ENCODE peak calls at places on chromosomes 5 and 9, in five cellular contexts. F, L, B, J and M are unnamed samples.

GRCh38 chr5:173056783-173057061 is 570 bp downstream of the CREBRF start:
- DNase-seq in J (no peak), B (no peak), F (peak), L (peak), M (peak)

GRCh38 chr9:69204869-69205268 is 30.8 kb downstream of the TJP2 start:
- DNase-seq in L (no peak), F (no peak), B (no peak), J (no peak), M (no peak)

GRCh38 chr5:138033275-138033808 is 463 bp upstream of the FAM13B start:
- DNase-seq in F (no peak), B (no peak), L (no peak), J (peak), M (no peak)

GRCh38 chr5:96876292-96876850 is at the start of gene ERAP2:
- DNase-seq in F (peak), B (no peak), J (no peak), L (no peak), M (no peak)

GRCh38 chr5:95730011-95730700 is 980 bp upstream of the RHOBTB3 start:
- DNase-seq in B (no peak), L (no peak), F (no peak), J (no peak), M (no peak)

GRCh38 chr9:131704988-131705387 is 34.9 kb downstream of the RAPGEF1 start:
- DNase-seq in B (no peak), F (no peak), J (no peak), L (no peak), M (no peak)

GRCh38 chr5:68518286-68518685 is 302.7 kb downstream of the PIK3R1 start:
- DNase-seq in J (no peak), L (no peak), B (no peak), F (no peak), M (no peak)

GRCh38 chr5:151775025-151775606 is 3.4 kb downstream of the G3BP1 start:
- DNase-seq in F (no peak), B (no peak), J (no peak), L (no peak), M (no peak)

GRCh38 chr9:102253099-102253498 is 514.7 kb upstream of the GRIN3A start:
- DNase-seq in F (no peak), J (no peak), B (no peak), L (no peak), M (no peak)

GRCh38 chr5:56328753-56329560 is 95.8 kb upstream of the ANKRD55 start:
- DNase-seq in F (peak), B (no peak), L (no peak), J (no peak), M (no peak)

GRCh38 chr5:174317261-174317894 is 271.9 kb downstream of the NSG2 start:
- DNase-seq in J (no peak), L (peak), B (peak), F (peak), M (no peak)

GRCh38 chr9:73143606-73144328 is 7.9 kb upstream of the ANXA1 start:
- DNase-seq in L (no peak), B (no peak), F (peak), J (no peak), M (no peak)

GRCh38 chr5:33936004-33936380 is 194 bp upstream of the RXFP3 start:
- DNase-seq in L (peak), B (peak), J (peak), F (peak), M (peak)

GRCh38 chr9:138022121-138022741 is 144.6 kb downstream of the CACNA1B start:
- DNase-seq in J (no peak), F (no peak), B (peak), L (peak), M (no peak)

GRCh38 chr9:137077010-137077747 is at the start of gene UAP1L1:
- DNase-seq in L (peak), J (peak), B (peak), F (no peak), M (no peak)

GRCh38 chr9:33458444-33458843 is 11.1 kb upstream of the AQP3 start:
- DNase-seq in L (no peak), B (no peak), F (peak), J (no peak), M (no peak)

GRCh38 chr5:124162782-124163532 is 583.5 kb downstream of the ZNF608 start:
- DNase-seq in B (no peak), F (peak), L (peak), J (no peak), M (no peak)

GRCh38 chr5:129049116-129049515 is 45.4 kb upstream of the ISOC1 start:
- DNase-seq in B (no peak), J (no peak), F (no peak), L (no peak), M (no peak)

GRCh38 chr5:60541980-60542379 is 158.0 kb downstream of the DEPDC1B start:
- DNase-seq in B (no peak), L (no peak), J (peak), F (no peak), M (no peak)

GRCh38 chr5:33343661-33344327 is 97.0 kb upstream of the TARS1 start:
- DNase-seq in L (no peak), F (peak), B (no peak), J (no peak), M (no peak)

GRCh38 chr9:114180701-114181582 is 25.6 kb downstream of the COL27A1 start:
- DNase-seq in B (no peak), L (peak), J (no peak), F (no peak), M (peak)

GRCh38 chr5:17304282-17304681 is 86.9 kb downstream of the BASP1 start:
- DNase-seq in B (no peak), J (no peak), F (no peak), L (no peak), M (no peak)

GRCh38 chr5:95646569-95647330 is at the start of gene RFESD:
- DNase-seq in F (peak), J (peak), L (peak), B (peak), M (peak)

GRCh38 chr9:18451409-18451808 is 22.5 kb upstream of the ADAMTSL1 start:
- DNase-seq in F (no peak), L (no peak), B (no peak), J (no peak), M (no peak)

GRCh38 chr5:124527220-124527991 is 219.0 kb downstream of the ZNF608 start:
- DNase-seq in L (no peak), J (no peak), B (no peak), F (no peak), M (no peak)

GRCh38 chr9:4588721-4589120 is 73.4 kb upstream of the PLPP6 start:
- DNase-seq in J (no peak), F (no peak), B (no peak), L (no peak), M (no peak)

GRCh38 chr9:100919526-100919925 is 109.0 kb upstream of the PLPPR1 start:
- DNase-seq in B (no peak), L (no peak), F (no peak), J (no peak), M (no peak)

GRCh38 chr9:93182572-93182971 is 1.4 kb upstream of the WNK2 start:
- DNase-seq in B (no peak), J (no peak), F (no peak), L (no peak), M (no peak)

GRCh38 chr5:109656829-109657228 is 32.9 kb upstream of the MAN2A1 start:
- DNase-seq in L (no peak), B (no peak), F (peak), J (peak), M (no peak)

GRCh38 chr5:150129454-150129812 is 26.2 kb downstream of the PDGFRB start:
- DNase-seq in L (no peak), B (no peak), J (no peak), F (no peak), M (no peak)

GRCh38 chr9:132672413-132672690 is 2.1 kb downstream of the GTF3C4 start:
- DNase-seq in B (no peak), J (no peak), F (peak), L (no peak), M (no peak)

GRCh38 chr9:121984726-121985402 is 108.2 kb downstream of the TTLL11 start:
- DNase-seq in L (no peak), B (no peak), F (no peak), J (no peak), M (no peak)

GRCh38 chr5:127596501-127596900 is 52.4 kb upstream of the CTXN3 start:
- DNase-seq in L (no peak), J (no peak), F (no peak), B (no peak), M (no peak)
- TF ChIP-seq CTCF in L (no peak), J (no peak), F (no peak), B (no peak), M (no peak)

GRCh38 chr5:169666365-169666764 is 29.3 kb downstream of the DOCK2 start:
- DNase-seq in J (no peak), B (no peak), L (no peak), F (no peak), M (no peak)

GRCh38 chr5:169670769-169671525 is 33.9 kb downstream of the DOCK2 start:
- DNase-seq in J (no peak), B (no peak), L (no peak), F (no peak), M (no peak)

GRCh38 chr5:169667896-169668674 is 31.0 kb downstream of the DOCK2 start:
- DNase-seq in L (no peak), F (no peak), B (no peak), J (no peak), M (no peak)

GRCh38 chr5:169663537-169663936 is 26.5 kb downstream of the DOCK2 start:
- DNase-seq in B (no peak), J (no peak), F (no peak), L (no peak), M (no peak)

DNA sequence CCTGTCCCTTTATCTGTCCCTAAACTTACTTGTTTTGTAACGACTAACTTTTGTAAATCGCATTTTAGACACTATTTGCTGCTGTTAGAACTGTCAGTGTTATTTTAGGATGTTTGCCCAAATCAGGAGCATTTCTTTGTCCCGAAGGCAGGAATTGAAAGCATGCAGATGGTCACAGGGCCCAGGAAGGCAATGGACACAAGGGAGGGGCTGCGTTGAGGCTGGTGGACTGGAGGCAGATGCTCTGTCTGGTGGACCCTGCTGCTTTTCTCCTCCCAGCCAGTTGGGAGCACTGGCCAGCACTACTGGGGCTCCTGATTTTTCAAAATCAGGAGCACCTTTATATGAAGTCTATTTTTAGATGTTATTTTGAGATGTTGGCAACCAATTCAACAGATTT is 31.7 kb downstream of the DOCK2 start:
- DNase-seq in L (no peak), J (no peak), B (no peak), F (no peak), M (no peak)
- TF ChIP-seq CTCF in L (no peak), J (no peak), B (no peak), F (no peak), M (peak)

GRCh38 chr5:146944764-146945710 is 66.5 kb upstream of the PPP2R2B start:
- DNase-seq in L (no peak), J (no peak), F (no peak), B (no peak), M (no peak)

GRCh38 chr5:146952168-146952567 is 73.6 kb upstream of the PPP2R2B start:
- DNase-seq in J (no peak), B (no peak), F (no peak), L (no peak), M (no peak)

GRCh38 chr5:146945722-146946121 is 67.2 kb upstream of the PPP2R2B start:
- DNase-seq in J (no peak), F (no peak), L (no peak), B (no peak), M (no peak)

GRCh38 chr5:146948666-146949065 is 70.1 kb upstream of the PPP2R2B start:
- DNase-seq in L (no peak), B (no peak), J (no peak), F (no peak), M (no peak)

DNA sequence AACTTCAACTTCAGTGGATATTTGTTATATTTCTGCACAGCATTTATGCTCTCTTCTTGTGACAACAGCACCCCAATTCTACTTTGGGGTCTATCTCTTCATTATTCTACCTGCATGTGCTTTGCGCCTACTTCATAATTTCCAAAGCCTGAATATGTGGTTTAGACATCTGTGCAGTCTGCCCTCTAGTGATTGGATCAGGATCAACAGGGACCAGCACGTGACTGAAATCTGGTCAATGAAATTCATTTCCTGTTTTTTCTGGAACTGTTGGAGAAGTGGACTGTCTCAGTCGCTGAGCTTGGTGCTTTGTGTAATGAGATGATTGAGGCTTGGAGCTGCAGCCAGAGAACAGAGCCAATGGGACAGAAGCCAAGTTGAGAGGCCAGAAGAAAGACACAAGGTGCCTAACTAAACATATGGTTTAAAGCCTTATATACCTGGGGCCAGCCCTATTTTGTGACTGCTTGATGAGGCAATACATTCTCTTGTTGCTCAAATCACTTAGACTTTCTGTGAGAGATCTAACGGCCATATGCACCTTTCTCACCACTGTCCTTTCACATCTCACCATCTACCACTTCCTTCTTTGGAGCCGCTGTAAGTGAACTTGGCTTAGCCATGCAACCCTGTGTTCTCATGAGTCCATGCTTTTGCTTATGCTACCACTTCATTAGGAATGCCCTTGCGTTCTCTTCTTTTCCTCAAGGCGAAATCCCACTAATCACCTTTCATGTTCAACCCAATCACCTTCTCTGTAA is 68.8 kb upstream of the PPP2R2B start:
- DNase-seq in F (peak), B (no peak), L (no peak), J (no peak), M (no peak)
- TF ChIP-seq CTCF in F (no peak), B (peak), L (peak), J (no peak), M (peak)

GRCh38 chr5:131423056-131423455 is 159.2 kb downstream of the CDC42SE2 start:
- DNase-seq in F (peak), B (no peak), L (no peak), J (no peak), M (no peak)
- TF ChIP-seq CTCF in F (peak), B (peak), L (peak), J (peak), M (peak)

GRCh38 chr9:124812401-124813016 is 35.6 kb downstream of the OLFML2A start:
- DNase-seq in F (peak), B (no peak), L (no peak), J (peak), M (no peak)
- TF ChIP-seq CTCF in F (no peak), B (no peak), L (no peak), J (no peak), M (peak)

DNA sequence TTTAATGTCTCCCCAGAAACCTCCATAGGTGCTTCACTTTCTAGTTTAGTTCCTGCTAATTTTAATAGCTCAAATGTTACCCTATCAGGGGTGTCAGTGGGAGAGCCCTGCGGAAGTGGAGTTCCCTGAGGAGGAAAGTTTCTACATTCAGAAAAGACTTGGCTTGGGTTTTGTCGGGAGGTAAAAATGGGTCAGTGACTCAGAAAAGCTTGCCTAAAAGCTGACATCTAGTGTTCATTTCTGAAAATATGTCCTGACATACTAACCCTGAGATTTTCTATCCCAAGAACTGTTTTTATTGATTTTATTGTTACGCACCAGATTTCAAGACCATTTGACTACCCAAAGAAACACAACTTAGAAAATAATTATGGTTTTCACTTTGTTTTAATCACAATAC is 40.9 kb upstream of the GLDC start:
- DNase-seq in L (no peak), J (no peak), F (no peak), B (no peak), M (no peak)
- TF ChIP-seq CTCF in L (no peak), J (peak), F (peak), B (peak), M (peak)

DNA sequence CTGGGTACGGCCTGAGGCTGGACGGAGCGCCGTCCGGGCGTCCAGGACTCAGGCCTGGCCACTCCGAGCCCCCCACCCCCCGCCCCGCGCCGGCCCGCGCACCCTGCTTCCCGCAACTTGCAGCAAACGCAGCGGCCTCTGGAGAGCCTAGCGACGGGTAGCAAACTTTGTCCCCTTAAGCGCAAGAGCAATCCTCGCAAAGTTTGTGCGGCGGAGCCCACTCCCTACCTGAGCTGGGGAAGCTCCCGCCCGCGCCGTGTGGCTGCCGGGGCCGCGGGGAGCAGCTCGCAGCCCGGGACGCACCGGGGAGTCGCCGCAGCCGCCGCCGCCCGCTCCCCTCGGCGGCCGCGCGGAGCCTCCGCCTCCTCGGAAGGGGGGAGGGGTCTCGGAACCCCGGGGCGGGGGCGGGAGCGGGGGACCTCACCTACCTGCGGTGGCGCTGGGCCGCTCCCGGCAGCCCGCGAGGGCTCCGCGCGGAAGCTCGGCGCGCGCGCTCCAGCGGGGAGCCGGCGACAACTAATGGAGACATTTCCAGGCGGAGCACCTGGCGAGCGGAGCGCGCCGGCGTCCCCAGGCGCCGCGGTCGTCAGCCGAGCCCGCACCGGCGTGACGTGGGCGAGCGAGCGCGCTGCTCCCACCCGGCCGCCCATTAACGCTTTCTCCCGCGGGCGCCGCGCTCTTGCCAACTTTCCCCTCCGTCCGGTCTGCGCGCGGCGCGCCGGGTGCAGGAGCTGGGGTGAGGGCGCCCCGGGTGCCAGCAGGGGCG is 4.1 kb upstream of the IRX4 start:
- DNase-seq in L (peak), B (no peak), J (no peak), F (peak), M (peak)
- TF ChIP-seq CTCF in L (no peak), B (no peak), J (no peak), F (no peak), M (no peak)